ENCODE peak calls at places on chromosome 1, in nine cellular contexts. P is foreskin fibroblast, V is GM13976, J is endothelial cell, R is epithelial cell of proximal tubule, F is stomach, M is A549, S is GM13977, E is glutamatergic neuron. Q is an unnamed sample.

GRCh38 chr1:36764796-36765195 is 269.5 kb downstream of the GRIK3 start:
- DNase-seq in P (no peak), V (no peak), J (no peak), R (no peak), F (no peak), M (no peak), S (no peak), E (no peak), Q (no peak)

GRCh38 chr1:181318858-181319235 is 164.5 kb upstream of the CACNA1E start:
- DNase-seq in P (peak; percentile 25), V (no peak), J (no peak), R (no peak), F (no peak), M (no peak), S (no peak), E (no peak), Q (no peak)

GRCh38 chr1:38332649-38333310 is 286.2 kb upstream of the POU3F1 start:
- DNase-seq in P (no peak), V (no peak), J (no peak), R (no peak), F (no peak), M (no peak), S (peak; percentile 2), E (no peak), Q (no peak)

GRCh38 chr1:164617607-164618564 is 58.9 kb downstream of the PBX1 start:
- DNase-seq in P (peak; percentile 71), V (no peak), J (peak; percentile 48), R (no peak), F (no peak), M (peak; percentile 51), S (no peak), E (no peak), Q (no peak)

GRCh38 chr1:21139601-21140000 is 37.1 kb downstream of the EIF4G3 start:
- DNase-seq in P (no peak), V (no peak), J (no peak), R (no peak), F (no peak), M (no peak), S (no peak), E (no peak), Q (no peak)

GRCh38 chr1:118049981-118050380 is 120.4 kb downstream of the WDR3 start:
- DNase-seq in P (no peak), V (no peak), J (no peak), R (peak; percentile 7), F (no peak), M (no peak), S (no peak), E (no peak), Q (no peak)

GRCh38 chr1:48236716-48237470 is 14.4 kb downstream of the SLC5A9 start:
- DNase-seq in P (peak; percentile 47), V (peak; percentile 68), J (no peak), R (peak; percentile 26), F (no peak), M (peak; percentile 33), S (peak; percentile 68), E (no peak), Q (no peak)

GRCh38 chr1:97120821-97121220 is 399.2 kb downstream of the PTBP2 start:
- DNase-seq in P (no peak), V (no peak), J (no peak), R (no peak), F (no peak), M (no peak), S (no peak), E (no peak), Q (no peak)

GRCh38 chr1:15726508-15726907 is 9.6 kb upstream of the SLC25A34 start:
- DNase-seq in P (peak; percentile 55), V (no peak), J (no peak), R (no peak), F (no peak), M (no peak), S (no peak), E (no peak), Q (no peak)

GRCh38 chr1:15724949-15725880 is 10.8 kb upstream of the SLC25A34 start:
- DNase-seq in P (peak; percentile 30), V (no peak), J (no peak), R (no peak), F (no peak), M (no peak), S (no peak), E (no peak), Q (no peak)

GRCh38 chr1:15722836-15723542 is 13.1 kb upstream of the SLC25A34 start:
- DNase-seq in P (no peak), V (no peak), J (no peak), R (no peak), F (no peak), M (no peak), S (no peak), E (no peak), Q (no peak)

GRCh38 chr1:15722411-15722810 is 13.6 kb upstream of the SLC25A34 start:
- DNase-seq in P (no peak), V (no peak), J (no peak), R (no peak), F (no peak), M (no peak), S (no peak), E (no peak), Q (no peak)

GRCh38 chr1:15723631-15724246 is 12.3 kb upstream of the SLC25A34 start:
- DNase-seq in P (no peak), V (no peak), J (no peak), R (no peak), F (no peak), M (no peak), S (no peak), E (peak; percentile 90), Q (no peak)
- TF ChIP-seq CTCF in P (no peak), V (no peak), J (no peak), R (no peak), F (no peak), M (no peak), S (no peak), E (no peak), Q (no peak)

GRCh38 chr1:192729500-192729899 is 79.3 kb upstream of the RGS2 start:
- DNase-seq in P (no peak), V (no peak), J (no peak), R (no peak), F (no peak), M (no peak), S (no peak), E (no peak), Q (no peak)

GRCh38 chr1:192735298-192735697 is 73.5 kb upstream of the RGS2 start:
- DNase-seq in P (no peak), V (no peak), J (no peak), R (no peak), F (no peak), M (no peak), S (no peak), E (no peak), Q (no peak)

GRCh38 chr1:192737311-192737710 is 71.5 kb upstream of the RGS2 start:
- DNase-seq in P (peak; percentile 18), V (no peak), J (no peak), R (no peak), F (no peak), M (no peak), S (no peak), E (no peak), Q (no peak)

GRCh38 chr1:192730206-192730605 is 78.6 kb upstream of the RGS2 start:
- DNase-seq in P (peak; percentile 56), V (no peak), J (no peak), R (no peak), F (no peak), M (no peak), S (no peak), E (no peak), Q (no peak)

DNA sequence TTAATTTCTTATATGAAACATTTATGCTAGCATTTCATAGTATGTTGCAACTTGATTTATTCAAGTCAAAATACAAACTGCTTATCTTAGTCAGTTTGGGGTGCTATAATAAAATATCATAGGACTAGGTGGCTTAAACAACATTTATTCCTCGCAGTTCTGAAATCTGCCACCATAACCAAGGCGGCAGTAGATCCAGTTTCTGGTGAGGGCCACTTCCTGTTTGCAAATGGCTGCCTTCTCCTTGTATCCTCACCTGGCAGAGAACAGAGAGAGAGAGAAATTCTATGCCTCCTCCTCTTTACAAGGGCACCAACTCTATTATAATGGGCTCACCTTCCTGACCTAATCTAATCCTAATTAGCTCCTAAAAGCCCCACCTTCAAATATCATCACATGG is 76.1 kb upstream of the RGS2 start:
- DNase-seq in P (no peak), V (no peak), J (no peak), R (no peak), F (no peak), M (peak; percentile 57), S (no peak), E (no peak), Q (no peak)
- TF ChIP-seq CTCF in P (no peak), V (peak; percentile 4), J (peak; percentile 42), R (peak; percentile 21), F (no peak), M (no peak), S (no peak), E (peak; percentile 25), Q (peak; percentile 18)

GRCh38 chr1:2229032-2229920 is 1.2 kb downstream of the SKI start:
- DNase-seq in P (peak; percentile 81), V (peak; percentile 69), J (peak; percentile 57), R (no peak), F (peak; percentile 74), M (peak; percentile 68), S (peak; percentile 75), E (no peak), Q (no peak)

GRCh38 chr1:2226525-2227340 is 1.4 kb upstream of the SKI start:
- DNase-seq in P (no peak), V (no peak), J (no peak), R (no peak), F (no peak), M (no peak), S (no peak), E (no peak), Q (no peak)

GRCh38 chr1:2228157-2228594 is at the start of gene SKI:
- DNase-seq in P (no peak), V (no peak), J (no peak), R (no peak), F (no peak), M (no peak), S (no peak), E (no peak), Q (no peak)

GRCh38 chr1:2228684-2229031 is 539 bp downstream of the SKI start:
- DNase-seq in P (peak; percentile 53), V (no peak), J (no peak), R (no peak), F (peak; percentile 53), M (peak; percentile 23), S (peak; percentile 67), E (no peak), Q (no peak)

DNA sequence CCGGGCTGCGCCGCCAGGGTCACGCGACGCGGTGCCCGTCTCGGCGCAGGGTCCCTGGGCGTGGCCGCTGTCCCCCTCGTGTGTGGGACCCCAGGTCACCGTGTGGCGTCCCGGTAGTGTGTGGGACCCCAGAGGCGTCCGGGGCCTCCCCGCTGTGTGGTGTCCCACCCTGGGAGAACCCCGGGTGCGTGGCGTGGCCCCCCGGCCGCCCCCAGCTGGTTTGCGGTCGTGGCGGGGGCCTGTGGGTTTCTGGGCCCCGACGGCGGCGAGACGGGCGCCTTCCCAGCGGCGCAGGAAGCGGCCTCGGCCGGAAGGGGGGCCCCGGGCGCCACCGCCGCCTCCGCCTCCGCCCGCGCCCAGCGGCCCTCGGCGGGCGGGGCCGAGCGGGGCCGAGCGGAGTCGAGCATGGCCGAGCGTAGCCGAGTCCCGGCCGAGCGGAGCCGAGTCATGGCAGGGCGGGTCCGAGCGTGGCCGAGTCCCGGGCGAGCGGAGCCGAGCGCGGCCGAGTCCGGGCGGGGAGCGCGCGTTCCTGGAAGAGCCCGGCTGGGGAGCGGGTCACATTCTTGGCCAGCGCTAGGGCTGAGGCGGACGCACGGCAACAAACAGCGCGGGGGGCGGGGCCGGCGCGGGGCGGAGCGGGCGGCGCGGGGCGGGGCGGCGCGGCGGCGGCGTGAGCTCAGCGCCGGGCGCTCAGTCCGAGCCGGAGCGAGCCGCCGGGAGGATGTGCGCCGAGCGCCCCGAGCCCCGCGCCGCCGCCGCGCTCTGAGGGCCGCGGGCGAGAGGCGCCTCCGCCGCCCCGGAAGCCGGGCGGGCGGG is 570 bp upstream of the SKI start:
- DNase-seq in P (peak; percentile 99), V (peak; percentile 100), J (peak; percentile 99), R (no peak), F (peak; percentile 97), M (peak; percentile 94), S (peak; percentile 100), E (peak; percentile 96), Q (no peak)
- TF ChIP-seq CTCF in P (no peak), V (peak; percentile 9), J (no peak), R (no peak), F (no peak), M (no peak), S (peak; percentile 23), E (no peak), Q (no peak)

DNA sequence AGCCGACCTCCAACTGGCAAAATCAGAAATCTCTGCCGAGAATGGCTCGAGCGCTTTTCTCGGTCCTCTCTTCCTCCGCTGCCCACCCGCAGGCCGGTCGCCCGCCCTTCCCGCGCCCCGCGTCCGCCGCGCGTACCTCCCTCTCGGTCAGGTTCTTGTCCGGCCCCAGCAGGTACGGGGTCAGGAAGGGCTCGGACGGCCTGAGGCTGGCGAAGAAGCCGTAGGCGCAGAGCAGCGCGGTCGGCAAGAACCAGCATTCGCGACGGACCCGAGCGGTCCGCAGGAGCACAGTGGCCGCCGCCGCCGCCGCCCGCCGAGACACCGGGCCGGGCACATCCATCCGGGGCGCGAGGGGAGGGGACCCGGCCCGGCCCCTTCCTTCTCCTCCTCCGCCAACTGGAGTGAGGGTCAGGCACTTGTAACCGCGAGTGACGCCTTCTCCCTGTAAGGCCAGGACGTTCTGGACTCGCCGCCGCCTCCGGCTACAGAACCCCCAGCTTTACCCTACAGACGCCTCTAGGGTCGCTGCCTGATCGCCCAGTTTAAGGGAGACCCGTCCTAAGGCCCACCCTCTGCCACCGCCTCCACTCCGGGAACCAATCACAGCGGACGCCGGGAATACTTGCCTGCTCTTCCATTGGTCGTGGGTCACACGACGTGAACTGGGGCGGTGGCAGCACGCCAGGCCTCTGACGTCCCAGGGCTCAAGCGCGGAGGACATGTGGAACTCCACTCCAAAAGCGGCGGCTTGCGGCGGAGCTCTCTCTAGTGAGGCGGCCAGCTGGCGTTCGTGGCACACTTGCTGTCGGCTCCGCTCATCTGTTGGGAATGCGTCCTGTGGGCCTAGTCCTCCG is at the start of gene SLC19A2:
- DNase-seq in P (peak; percentile 100), V (peak; percentile 98), J (peak; percentile 93), R (peak; percentile 85), F (peak; percentile 100), M (peak; percentile 99), S (peak; percentile 98), E (peak; percentile 96), Q (peak; percentile 94)
- TF ChIP-seq CTCF in P (no peak), V (peak; percentile 30), J (no peak), R (peak; percentile 27), F (peak; percentile 9), M (no peak), S (peak; percentile 20), E (no peak), Q (peak; percentile 22)

Q was measured in kidney epithelial cell.